ENCODE peak calls at places on chromosomes 1 and 21, in nine cellular contexts. B is cardiac muscle cell; E is right cardiac atrium; U is CD8-positive, alpha-beta T cell; Z is heart left ventricle; K is IMR-90; C is uterus; H is SK-N-SH; N is Karpas-422. X is an unnamed sample. For H3K4me1 and H3K27me3, the result is how much of the 10 kb centered on the place peaks cover.

GRCh38 chr1:64502924-64503323 is 33.0 kb downstream of the CACHD1 start:
- DNase-seq in B (no peak), E (no peak), U (no peak), Z (no peak), K (no peak), C (no peak), H (peak), N (no peak), X (no peak)

GRCh38 chr21:16420086-16420724 is 690.4 kb downstream of the USP25 start:
- DNase-seq in B (peak), E (peak), U (no peak), Z (peak), K (peak), C (peak), H (peak), N (no peak), X (no peak)

GRCh38 chr1:63645301-63645700 is 52.1 kb downstream of the PGM1 start:
- DNase-seq in B (no peak), E (no peak), U (no peak), Z (no peak), K (peak), C (no peak), H (no peak), N (no peak), X (no peak)

GRCh38 chr21:46596201-46596600 is 8.7 kb downstream of the S100B start:
- DNase-seq in B (no peak), E (no peak), U (no peak), Z (no peak), K (no peak), C (no peak), H (no peak), N (no peak), X (no peak)

GRCh38 chr1:231523816-231524215 is 4.7 kb upstream of the TSNAX start:
- DNase-seq in B (no peak), E (no peak), U (no peak), Z (no peak), K (peak), C (no peak), H (no peak), N (no peak), X (no peak)

GRCh38 chr1:190479028-190479427 is 1.4 kb upstream of the BRINP3 start:
- DNase-seq in B (peak), E (no peak), U (no peak), Z (no peak), K (peak), C (no peak), H (no peak), N (no peak), X (no peak)

GRCh38 chr1:213697192-213697802 is 290.5 kb upstream of the PROX1 start:
- DNase-seq in B (no peak), E (no peak), U (no peak), Z (no peak), K (no peak), C (no peak), H (no peak), N (no peak), X (no peak)

GRCh38 chr1:84603941-84604830 is 29.9 kb upstream of the CTBS start:
- DNase-seq in B (no peak), E (peak), U (no peak), Z (peak), K (peak), C (peak), H (no peak), N (peak), X (no peak)

GRCh38 chr1:115306146-115306545 is 31.9 kb downstream of the NGF start:
- DNase-seq in B (no peak), E (no peak), U (no peak), Z (no peak), K (peak), C (no peak), H (no peak), N (no peak), X (no peak)

GRCh38 chr1:43367026-43367903 is 546 bp downstream of the ELOVL1 start:
- DNase-seq in B (no peak), E (peak), U (no peak), Z (no peak), K (no peak), C (peak), H (peak), N (peak), X (peak)

GRCh38 chr1:228101994-228102790 is 933 bp downstream of the C1orf35 start:
- DNase-seq in B (peak), E (peak), U (no peak), Z (no peak), K (no peak), C (no peak), H (peak), N (peak), X (peak)

GRCh38 chr1:28877132-28877781 is 37.1 kb upstream of the EPB41 start:
- DNase-seq in B (peak), E (peak), U (peak), Z (peak), K (peak), C (peak), H (peak), N (peak), X (peak)

GRCh38 chr1:241611063-241611462 is 29.1 kb downstream of the CHML start:
- DNase-seq in B (peak), E (no peak), U (no peak), Z (no peak), K (peak), C (no peak), H (peak), N (peak), X (peak)

GRCh38 chr1:183365676-183366075 is 52.5 kb downstream of the NMNAT2 start:
- DNase-seq in B (no peak), E (peak), U (no peak), Z (no peak), K (no peak), C (no peak), H (no peak), N (no peak), X (no peak)

GRCh38 chr1:113012149-113012548 is 56.2 kb upstream of the SLC16A1 start:
- DNase-seq in B (no peak), E (no peak), U (no peak), Z (no peak), K (no peak), C (no peak), H (no peak), N (no peak), X (no peak)

GRCh38 chr1:154747841-154748766 is 122.0 kb downstream of the KCNN3 start:
- DNase-seq in B (no peak), E (no peak), U (peak), Z (peak), K (no peak), C (peak), H (peak), N (no peak), X (peak)

GRCh38 chr1:240126821-240127220 is 35.1 kb downstream of the FMN2 start:
- DNase-seq in B (no peak), E (no peak), U (no peak), Z (no peak), K (peak), C (no peak), H (peak), N (no peak), X (no peak)
- H3K4me1 ChIP-seq in B (under half), E (under half), U (under half), Z (under half), K (under half), C (under half), H (under half), N (under half), X (under half)

GRCh38 chr1:1599030-1599916 is 662 bp downstream of the FNDC10 start:
- DNase-seq in B (peak), E (no peak), U (no peak), Z (no peak), K (peak), C (no peak), H (peak), N (no peak), X (peak)

GRCh38 chr1:1602321-1602931 is 2.5 kb upstream of the FNDC10 start:
- DNase-seq in B (no peak), E (no peak), U (no peak), Z (no peak), K (no peak), C (no peak), H (no peak), N (peak), X (no peak)

GRCh38 chr1:1601564-1602320 is 1.8 kb upstream of the FNDC10 start:
- DNase-seq in B (no peak), E (no peak), U (no peak), Z (no peak), K (no peak), C (no peak), H (no peak), N (peak), X (no peak)

GRCh38 chr1:1599919-1600860 is at the start of gene FNDC10:
- DNase-seq in B (peak), E (no peak), U (no peak), Z (no peak), K (no peak), C (no peak), H (peak), N (no peak), X (no peak)

GRCh38 chr1:1600861-1601563 is 1.1 kb upstream of the FNDC10 start:
- DNase-seq in B (no peak), E (no peak), U (no peak), Z (no peak), K (no peak), C (no peak), H (peak), N (peak), X (no peak)
- H3K4me3 ChIP-seq in B (peak), E (no peak), U (no peak), Z (no peak), K (no peak), C (no peak), H (peak), N (no peak), X (no peak)

DNA sequence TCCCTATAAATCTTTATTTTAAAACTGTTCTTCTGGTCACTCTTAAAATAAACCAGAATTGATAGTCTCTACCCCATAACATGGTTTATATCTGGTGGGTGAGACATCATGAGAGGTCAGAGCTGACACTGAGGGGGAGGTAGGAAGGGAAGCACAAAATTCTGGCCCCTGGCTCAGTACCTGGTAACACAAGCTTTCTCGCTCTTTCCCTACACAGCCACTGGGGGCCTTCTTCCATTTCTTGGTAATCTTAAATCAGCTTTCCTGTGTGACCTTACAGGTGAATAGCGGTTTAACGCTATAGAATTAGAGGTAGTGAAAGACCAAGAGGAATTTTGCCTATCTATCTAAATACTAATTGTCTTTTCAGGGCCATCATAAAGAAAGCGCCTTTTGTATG is 5.4 kb downstream of the CRNN start:
- DNase-seq in B (no peak), E (no peak), U (no peak), Z (no peak), K (no peak), C (no peak), H (no peak), N (no peak), X (no peak)
- H3K27me3 ChIP-seq in B (under half), E (under half), U (under half), Z (under half), K (under half), C (under half), H (under half), N (under half), X (under half)

DNA sequence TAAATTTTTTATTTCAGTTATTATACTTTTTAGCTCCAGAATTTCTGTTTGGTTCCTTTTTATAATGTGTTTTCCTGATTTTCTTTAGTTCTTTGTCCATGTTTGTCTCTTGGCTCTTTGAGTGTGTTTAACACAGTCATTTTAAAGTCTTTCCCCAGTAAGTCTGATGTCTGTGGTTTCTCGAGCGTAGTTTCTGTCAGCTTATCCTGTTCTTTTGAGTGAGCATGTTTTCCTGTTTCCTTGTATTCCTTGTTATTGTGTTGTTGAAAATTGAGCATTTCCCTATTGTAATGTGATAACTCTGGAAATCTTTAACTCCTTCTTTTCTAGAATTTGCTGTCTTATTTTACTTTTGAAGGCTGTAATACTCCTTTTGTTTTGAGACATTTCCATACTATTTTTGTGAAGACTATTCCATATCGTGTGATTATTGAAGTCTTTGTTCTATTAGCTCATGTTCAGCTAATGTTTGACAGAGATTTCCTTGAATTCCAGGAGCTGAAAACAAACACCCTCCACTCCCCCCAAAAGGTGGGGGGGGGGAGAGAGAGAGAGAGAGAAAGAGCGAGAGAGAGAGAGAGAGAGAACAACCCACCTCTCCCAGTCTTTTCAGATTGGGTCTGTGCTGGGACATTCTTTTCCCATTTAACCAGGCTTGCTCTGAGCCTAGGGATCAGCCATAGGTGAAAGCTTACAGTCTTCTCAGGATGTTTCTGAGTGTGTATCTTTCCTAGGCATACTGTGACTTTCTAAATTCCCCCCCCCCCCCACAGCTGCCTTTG is 38.3 kb downstream of the SDCCAG8 start:
- DNase-seq in B (no peak), E (no peak), U (no peak), Z (no peak), K (no peak), C (no peak), H (no peak), N (no peak), X (no peak)
- H3K4me1 ChIP-seq in B (under half), E (under half), U (under half), Z (under half), K (under half), C (under half), H (under half), N (under half), X (under half)

GRCh38 chr1:223143760-223144248 is 756 bp upstream of the TLR5 start:
- DNase-seq in B (peak), E (peak), U (no peak), Z (peak), K (no peak), C (peak), H (no peak), N (peak), X (peak)
- H3K4me3 ChIP-seq in B (peak), E (peak), U (peak), Z (no peak), K (no peak), C (no peak), H (no peak), N (no peak), X (peak)